ENCODE peak calls at places on chromosome 5, in six cellular contexts. W is AG10803, X is GM12865, O is A549, U is Calu3, Y is uterus. F is an unnamed sample.

GRCh38 chr5:1799110-1799601 is 481 bp downstream of the MRPL36 start:
- DNase-seq in W (peak; percentile 17), X (peak; percentile 47), O (peak; percentile 25), U (no peak), Y (peak; percentile 21), F (no peak)

GRCh38 chr5:132215329-132215728 is 12.3 kb downstream of the P4HA2 start:
- DNase-seq in W (peak; percentile 97), X (no peak), O (peak; percentile 17), U (peak; percentile 84), Y (peak; percentile 96), F (no peak)

GRCh38 chr5:67510204-67510603 is 313.6 kb upstream of the CD180 start:
- DNase-seq in W (no peak), X (no peak), O (no peak), U (no peak), Y (no peak), F (no peak)

GRCh38 chr5:6739603-6740002 is 26.4 kb downstream of the TENT4A start:
- DNase-seq in W (no peak), X (no peak), O (no peak), U (no peak), Y (no peak), F (no peak)

GRCh38 chr5:53930457-53930856 is 370.0 kb downstream of the NDUFS4 start:
- DNase-seq in W (peak; percentile 29), X (no peak), O (no peak), U (no peak), Y (no peak), F (no peak)

GRCh38 chr5:31273631-31274378 is 80.3 kb downstream of the CDH6 start:
- DNase-seq in W (no peak), X (peak; percentile 5), O (no peak), U (no peak), Y (no peak), F (no peak)

GRCh38 chr5:19258686-19259085 is 729.3 kb downstream of the CDH18 start:
- DNase-seq in W (no peak), X (no peak), O (no peak), U (no peak), Y (no peak), F (no peak)

GRCh38 chr5:121949885-121950284 is 11.9 kb upstream of the SRFBP1 start:
- DNase-seq in W (peak; percentile 62), X (peak; percentile 31), O (peak; percentile 37), U (peak; percentile 74), Y (no peak), F (no peak)

GRCh38 chr5:75108515-75108914 is 56.2 kb upstream of the GCNT4 start:
- DNase-seq in W (no peak), X (no peak), O (no peak), U (no peak), Y (no peak), F (no peak)

GRCh38 chr5:68290260-68290674 is 74.7 kb downstream of the PIK3R1 start:
- DNase-seq in W (peak; percentile 67), X (no peak), O (no peak), U (peak; percentile 24), Y (no peak), F (no peak)

GRCh38 chr5:137320056-137321045 is 178.8 kb downstream of the SPOCK1 start:
- DNase-seq in W (peak; percentile 71), X (peak; percentile 40), O (peak; percentile 64), U (peak; percentile 59), Y (peak; percentile 19), F (no peak)

GRCh38 chr5:127010362-127010761 is 20.0 kb downstream of the MARCHF3 start:
- DNase-seq in W (peak; percentile 63), X (no peak), O (no peak), U (no peak), Y (no peak), F (no peak)

GRCh38 chr5:172901012-172901780 is 58.0 kb upstream of the RPL26L1 start:
- DNase-seq in W (peak; percentile 89), X (no peak), O (no peak), U (peak; percentile 43), Y (peak; percentile 87), F (no peak)

GRCh38 chr5:101687630-101688029 is 608.5 kb downstream of the SLCO4C1 start:
- DNase-seq in W (no peak), X (no peak), O (no peak), U (no peak), Y (no peak), F (no peak)

GRCh38 chr5:10329808-10330481 is 22.2 kb upstream of the CMBL start:
- DNase-seq in W (peak; percentile 93), X (no peak), O (no peak), U (no peak), Y (peak; percentile 55), F (no peak)

GRCh38 chr5:178569485-178569884 is 20.7 kb downstream of the COL23A1 start:
- DNase-seq in W (no peak), X (no peak), O (no peak), U (no peak), Y (no peak), F (no peak)

GRCh38 chr5:175885813-175886212 is 14.4 kb downstream of the CPLX2 start:
- DNase-seq in W (no peak), X (no peak), O (no peak), U (peak; percentile 18), Y (no peak), F (no peak)

GRCh38 chr5:142922223-142922952 is 152.2 kb downstream of the ARHGAP26 start:
- DNase-seq in W (peak; percentile 56), X (peak; percentile 67), O (peak; percentile 38), U (no peak), Y (no peak), F (no peak)
- TF ChIP-seq CTCF in W (peak; percentile 57), X (peak; percentile 38), O (peak; percentile 75), U (peak; percentile 1), Y (peak; percentile 60), F (peak; percentile 63)

GRCh38 chr5:135179308-135179980 is 145.4 kb upstream of the PITX1 start:
- DNase-seq in W (no peak), X (no peak), O (no peak), U (no peak), Y (no peak), F (no peak)
- TF ChIP-seq CTCF in W (no peak), X (no peak), O (no peak), U (no peak), Y (no peak), F (no peak)

GRCh38 chr5:168162464-168162863 is 129.0 kb upstream of the WWC1 start:
- DNase-seq in W (peak; percentile 22), X (no peak), O (no peak), U (no peak), Y (no peak), F (no peak)
- TF ChIP-seq CTCF in W (no peak), X (no peak), O (no peak), U (no peak), Y (no peak), F (no peak)

GRCh38 chr5:83865579-83865978 is 144.9 kb upstream of the HAPLN1 start:
- DNase-seq in W (no peak), X (no peak), O (no peak), U (no peak), Y (no peak), F (no peak)
- TF ChIP-seq CTCF in W (no peak), X (no peak), O (no peak), U (no peak), Y (no peak), F (no peak)

GRCh38 chr5:41517909-41518308 is 7.5 kb upstream of the PLCXD3 start:
- DNase-seq in W (peak; percentile 7), X (no peak), O (no peak), U (no peak), Y (no peak), F (no peak)

GRCh38 chr5:41522193-41522786 is 11.9 kb upstream of the PLCXD3 start:
- DNase-seq in W (no peak), X (no peak), O (no peak), U (no peak), Y (no peak), F (no peak)

GRCh38 chr5:41524174-41524573 is 13.8 kb upstream of the PLCXD3 start:
- DNase-seq in W (no peak), X (peak; percentile 24), O (no peak), U (no peak), Y (no peak), F (no peak)

GRCh38 chr5:41519801-41520200 is 9.4 kb upstream of the PLCXD3 start:
- DNase-seq in W (no peak), X (no peak), O (no peak), U (no peak), Y (no peak), F (no peak)
- TF ChIP-seq CTCF in W (no peak), X (no peak), O (peak; percentile 58), U (no peak), Y (peak; percentile 23), F (no peak)

GRCh38 chr5:23994581-23995370 is 487.4 kb downstream of the PRDM9 start:
- DNase-seq in W (no peak), X (no peak), O (no peak), U (no peak), Y (no peak), F (no peak)
- TF ChIP-seq CTCF in W (no peak), X (no peak), O (no peak), U (no peak), Y (no peak), F (no peak)

F was measured in CD14-positive monocyte.